ENCODE peak calls at places on chromosomes 16 and 17, in four cellular contexts. One of them, this sample, is unnamed.

GRCh38 chr16:29977063-29977462 is 3.4 kb downstream of the TAOK2 start:
- DNase-seq in fibroblast of the aortic adventitia: no peak
- DNase-seq in KBM-7: no peak
- DNase-seq in stimulated activated CD4-positive, alpha-beta T cell treated with anti-CD3 and anti-CD28 coated beads, Interleukin-12 subunit alpha, Interleukin-12 subunit beta, amount 100 ng/mL, for 24 hours: no peak
- DNase-seq in this sample: no peak

GRCh38 chr16:47175152-47175551 is 31.4 kb upstream of the NETO2 start:
- DNase-seq in fibroblast of the aortic adventitia: no peak
- DNase-seq in KBM-7: no peak
- DNase-seq in stimulated activated CD4-positive, alpha-beta T cell treated with anti-CD3 and anti-CD28 coated beads, Interleukin-12 subunit alpha, Interleukin-12 subunit beta, amount 100 ng/mL, for 24 hours: no peak
- DNase-seq in this sample: no peak

GRCh38 chr16:11560701-11561439 is 25.8 kb downstream of the LITAF start:
- DNase-seq in fibroblast of the aortic adventitia: no peak
- DNase-seq in KBM-7: no peak
- DNase-seq in stimulated activated CD4-positive, alpha-beta T cell treated with anti-CD3 and anti-CD28 coated beads, Interleukin-12 subunit alpha, Interleukin-12 subunit beta, amount 100 ng/mL, for 24 hours: no peak
- DNase-seq in this sample: no peak

GRCh38 chr16:65116818-65117430 is 4.9 kb downstream of the CDH11 start:
- DNase-seq in fibroblast of the aortic adventitia: peak; percentile 40
- DNase-seq in KBM-7: no peak
- DNase-seq in stimulated activated CD4-positive, alpha-beta T cell treated with anti-CD3 and anti-CD28 coated beads, Interleukin-12 subunit alpha, Interleukin-12 subunit beta, amount 100 ng/mL, for 24 hours: no peak
- DNase-seq in this sample: peak; percentile 48

GRCh38 chr17:14304876-14305636 is 4.2 kb downstream of the HS3ST3B1 start:
- DNase-seq in fibroblast of the aortic adventitia: peak; percentile 33
- DNase-seq in KBM-7: no peak
- DNase-seq in stimulated activated CD4-positive, alpha-beta T cell treated with anti-CD3 and anti-CD28 coated beads, Interleukin-12 subunit alpha, Interleukin-12 subunit beta, amount 100 ng/mL, for 24 hours: no peak
- DNase-seq in this sample: no peak

GRCh38 chr17:14149751-14150150 is 80.4 kb downstream of the COX10 start:
- DNase-seq in fibroblast of the aortic adventitia: no peak
- DNase-seq in KBM-7: no peak
- DNase-seq in stimulated activated CD4-positive, alpha-beta T cell treated with anti-CD3 and anti-CD28 coated beads, Interleukin-12 subunit alpha, Interleukin-12 subunit beta, amount 100 ng/mL, for 24 hours: no peak
- DNase-seq in this sample: no peak

GRCh38 chr17:8904686-8905085 is 37.2 kb upstream of the PIK3R6 start:
- DNase-seq in fibroblast of the aortic adventitia: no peak
- DNase-seq in KBM-7: no peak
- DNase-seq in stimulated activated CD4-positive, alpha-beta T cell treated with anti-CD3 and anti-CD28 coated beads, Interleukin-12 subunit alpha, Interleukin-12 subunit beta, amount 100 ng/mL, for 24 hours: no peak
- DNase-seq in this sample: no peak

GRCh38 chr17:45143767-45144198 is 4.5 kb upstream of the HEXIM1 start:
- DNase-seq in fibroblast of the aortic adventitia: peak; percentile 89
- DNase-seq in KBM-7: no peak
- DNase-seq in stimulated activated CD4-positive, alpha-beta T cell treated with anti-CD3 and anti-CD28 coated beads, Interleukin-12 subunit alpha, Interleukin-12 subunit beta, amount 100 ng/mL, for 24 hours: no peak
- DNase-seq in this sample: peak; percentile 91

GRCh38 chr16:83781-84615 is 6.0 kb downstream of the MPG start:
- DNase-seq in fibroblast of the aortic adventitia: peak; percentile 70
- DNase-seq in KBM-7: peak; percentile 41
- DNase-seq in stimulated activated CD4-positive, alpha-beta T cell treated with anti-CD3 and anti-CD28 coated beads, Interleukin-12 subunit alpha, Interleukin-12 subunit beta, amount 100 ng/mL, for 24 hours: no peak
- DNase-seq in this sample: no peak

GRCh38 chr16:30365200-30365599 is 5.1 kb downstream of the TBC1D10B start:
- DNase-seq in fibroblast of the aortic adventitia: no peak
- DNase-seq in KBM-7: no peak
- DNase-seq in stimulated activated CD4-positive, alpha-beta T cell treated with anti-CD3 and anti-CD28 coated beads, Interleukin-12 subunit alpha, Interleukin-12 subunit beta, amount 100 ng/mL, for 24 hours: no peak
- DNase-seq in this sample: no peak

GRCh38 chr17:80261159-80261894 is 675 bp downstream of the RNF213 start:
- DNase-seq in fibroblast of the aortic adventitia: peak; percentile 50
- DNase-seq in KBM-7: peak; percentile 74
- DNase-seq in stimulated activated CD4-positive, alpha-beta T cell treated with anti-CD3 and anti-CD28 coated beads, Interleukin-12 subunit alpha, Interleukin-12 subunit beta, amount 100 ng/mL, for 24 hours: peak; percentile 43
- DNase-seq in this sample: peak; percentile 62

GRCh38 chr17:72336026-72336803 is 215.4 kb downstream of the SOX9 start:
- DNase-seq in fibroblast of the aortic adventitia: no peak
- DNase-seq in KBM-7: no peak
- DNase-seq in stimulated activated CD4-positive, alpha-beta T cell treated with anti-CD3 and anti-CD28 coated beads, Interleukin-12 subunit alpha, Interleukin-12 subunit beta, amount 100 ng/mL, for 24 hours: no peak
- DNase-seq in this sample: no peak

GRCh38 chr16:1638757-1639156 is 26.6 kb downstream of the CRAMP1 start:
- DNase-seq in fibroblast of the aortic adventitia: no peak
- DNase-seq in KBM-7: no peak
- DNase-seq in stimulated activated CD4-positive, alpha-beta T cell treated with anti-CD3 and anti-CD28 coated beads, Interleukin-12 subunit alpha, Interleukin-12 subunit beta, amount 100 ng/mL, for 24 hours: no peak
- DNase-seq in this sample: no peak

GRCh38 chr16:13793788-13794461 is 126.0 kb upstream of the ERCC4 start:
- DNase-seq in fibroblast of the aortic adventitia: no peak
- DNase-seq in KBM-7: no peak
- DNase-seq in stimulated activated CD4-positive, alpha-beta T cell treated with anti-CD3 and anti-CD28 coated beads, Interleukin-12 subunit alpha, Interleukin-12 subunit beta, amount 100 ng/mL, for 24 hours: no peak
- DNase-seq in this sample: no peak

GRCh38 chr17:50274142-50274944 is at the start of gene TMEM92:
- DNase-seq in fibroblast of the aortic adventitia: no peak
- DNase-seq in KBM-7: peak; percentile 84
- DNase-seq in stimulated activated CD4-positive, alpha-beta T cell treated with anti-CD3 and anti-CD28 coated beads, Interleukin-12 subunit alpha, Interleukin-12 subunit beta, amount 100 ng/mL, for 24 hours: no peak
- DNase-seq in this sample: no peak

GRCh38 chr17:66455022-66455547 is 152.7 kb downstream of the PRKCA start:
- DNase-seq in fibroblast of the aortic adventitia: no peak
- DNase-seq in KBM-7: no peak
- DNase-seq in stimulated activated CD4-positive, alpha-beta T cell treated with anti-CD3 and anti-CD28 coated beads, Interleukin-12 subunit alpha, Interleukin-12 subunit beta, amount 100 ng/mL, for 24 hours: no peak
- DNase-seq in this sample: no peak

GRCh38 chr17:73160980-73161630 is 3.7 kb upstream of the SSTR2 start:
- DNase-seq in fibroblast of the aortic adventitia: no peak
- DNase-seq in KBM-7: no peak
- DNase-seq in stimulated activated CD4-positive, alpha-beta T cell treated with anti-CD3 and anti-CD28 coated beads, Interleukin-12 subunit alpha, Interleukin-12 subunit beta, amount 100 ng/mL, for 24 hours: no peak
- DNase-seq in this sample: no peak

GRCh38 chr16:85856054-85856453 is 42.9 kb upstream of the IRF8 start:
- DNase-seq in fibroblast of the aortic adventitia: no peak
- DNase-seq in KBM-7: no peak
- DNase-seq in stimulated activated CD4-positive, alpha-beta T cell treated with anti-CD3 and anti-CD28 coated beads, Interleukin-12 subunit alpha, Interleukin-12 subunit beta, amount 100 ng/mL, for 24 hours: no peak
- DNase-seq in this sample: no peak

GRCh38 chr16:57938936-57939871 is 31.7 kb downstream of the CNGB1 start:
- DNase-seq in fibroblast of the aortic adventitia: peak; percentile 91
- DNase-seq in KBM-7: no peak
- DNase-seq in stimulated activated CD4-positive, alpha-beta T cell treated with anti-CD3 and anti-CD28 coated beads, Interleukin-12 subunit alpha, Interleukin-12 subunit beta, amount 100 ng/mL, for 24 hours: no peak
- DNase-seq in this sample: peak; percentile 89

GRCh38 chr17:1764274-1764673 is 2.4 kb downstream of the SERPINF1 start:
- DNase-seq in fibroblast of the aortic adventitia: peak; percentile 96
- DNase-seq in KBM-7: peak; percentile 82
- DNase-seq in stimulated activated CD4-positive, alpha-beta T cell treated with anti-CD3 and anti-CD28 coated beads, Interleukin-12 subunit alpha, Interleukin-12 subunit beta, amount 100 ng/mL, for 24 hours: peak; percentile 13
- DNase-seq in this sample: peak; percentile 94

GRCh38 chr16:89315791-89316581 is 98.5 kb downstream of the ZNF778 start:
- DNase-seq in fibroblast of the aortic adventitia: peak; percentile 78
- DNase-seq in KBM-7: peak; percentile 81
- DNase-seq in stimulated activated CD4-positive, alpha-beta T cell treated with anti-CD3 and anti-CD28 coated beads, Interleukin-12 subunit alpha, Interleukin-12 subunit beta, amount 100 ng/mL, for 24 hours: peak; percentile 63
- DNase-seq in this sample: peak; percentile 77

GRCh38 chr17:20706752-20707372 is 127.3 kb downstream of the CDRT15L2 start:
- DNase-seq in fibroblast of the aortic adventitia: no peak
- DNase-seq in KBM-7: no peak
- DNase-seq in stimulated activated CD4-positive, alpha-beta T cell treated with anti-CD3 and anti-CD28 coated beads, Interleukin-12 subunit alpha, Interleukin-12 subunit beta, amount 100 ng/mL, for 24 hours: no peak
- DNase-seq in this sample: no peak

GRCh38 chr16:29319726-29320125 is 86.8 kb downstream of the NPIPB11 start:
- DNase-seq in fibroblast of the aortic adventitia: no peak
- DNase-seq in KBM-7: no peak
- DNase-seq in stimulated activated CD4-positive, alpha-beta T cell treated with anti-CD3 and anti-CD28 coated beads, Interleukin-12 subunit alpha, Interleukin-12 subunit beta, amount 100 ng/mL, for 24 hours: no peak
- DNase-seq in this sample: no peak

GRCh38 chr17:82048571-82048971 is 3.0 kb downstream of the RFNG start:
- DNase-seq in fibroblast of the aortic adventitia: no peak
- DNase-seq in KBM-7: no peak
- DNase-seq in stimulated activated CD4-positive, alpha-beta T cell treated with anti-CD3 and anti-CD28 coated beads, Interleukin-12 subunit alpha, Interleukin-12 subunit beta, amount 100 ng/mL, for 24 hours: no peak
- DNase-seq in this sample: no peak

GRCh38 chr16:16171332-16171919 is 51.9 kb downstream of the ABCC6 start:
- DNase-seq in fibroblast of the aortic adventitia: no peak
- DNase-seq in KBM-7: no peak
- DNase-seq in stimulated activated CD4-positive, alpha-beta T cell treated with anti-CD3 and anti-CD28 coated beads, Interleukin-12 subunit alpha, Interleukin-12 subunit beta, amount 100 ng/mL, for 24 hours: no peak
- DNase-seq in this sample: no peak

GRCh38 chr16:48609453-48610023 is 442 bp downstream of the N4BP1 start:
- DNase-seq in fibroblast of the aortic adventitia: peak; percentile 64
- DNase-seq in KBM-7: no peak
- DNase-seq in stimulated activated CD4-positive, alpha-beta T cell treated with anti-CD3 and anti-CD28 coated beads, Interleukin-12 subunit alpha, Interleukin-12 subunit beta, amount 100 ng/mL, for 24 hours: peak; percentile 38
- DNase-seq in this sample: peak; percentile 60

GRCh38 chr17:41610965-41611640 is 1.5 kb downstream of the KRT16 start:
- DNase-seq in fibroblast of the aortic adventitia: no peak
- DNase-seq in KBM-7: no peak
- DNase-seq in stimulated activated CD4-positive, alpha-beta T cell treated with anti-CD3 and anti-CD28 coated beads, Interleukin-12 subunit alpha, Interleukin-12 subunit beta, amount 100 ng/mL, for 24 hours: no peak
- DNase-seq in this sample: no peak

GRCh38 chr16:566475-567361 is at the start of gene NHLRC4:
- DNase-seq in fibroblast of the aortic adventitia: peak; percentile 61
- DNase-seq in KBM-7: peak; percentile 81
- DNase-seq in stimulated activated CD4-positive, alpha-beta T cell treated with anti-CD3 and anti-CD28 coated beads, Interleukin-12 subunit alpha, Interleukin-12 subunit beta, amount 100 ng/mL, for 24 hours: peak; percentile 40
- DNase-seq in this sample: peak; percentile 29

GRCh38 chr17:37488009-37488604 is 1.6 kb upstream of the DUSP14 start:
- DNase-seq in fibroblast of the aortic adventitia: peak; percentile 94
- DNase-seq in KBM-7: peak; percentile 81
- DNase-seq in stimulated activated CD4-positive, alpha-beta T cell treated with anti-CD3 and anti-CD28 coated beads, Interleukin-12 subunit alpha, Interleukin-12 subunit beta, amount 100 ng/mL, for 24 hours: no peak
- DNase-seq in this sample: peak; percentile 98

GRCh38 chr17:75683467-75684041 is 16.4 kb downstream of the SAP30BP start:
- DNase-seq in fibroblast of the aortic adventitia: peak; percentile 59
- DNase-seq in KBM-7: no peak
- DNase-seq in stimulated activated CD4-positive, alpha-beta T cell treated with anti-CD3 and anti-CD28 coated beads, Interleukin-12 subunit alpha, Interleukin-12 subunit beta, amount 100 ng/mL, for 24 hours: no peak
- DNase-seq in this sample: peak; percentile 36

GRCh38 chr16:55655709-55656694 is at the start of gene SLC6A2:
- DNase-seq in fibroblast of the aortic adventitia: no peak
- DNase-seq in KBM-7: no peak
- DNase-seq in stimulated activated CD4-positive, alpha-beta T cell treated with anti-CD3 and anti-CD28 coated beads, Interleukin-12 subunit alpha, Interleukin-12 subunit beta, amount 100 ng/mL, for 24 hours: no peak
- DNase-seq in this sample: no peak

GRCh38 chr16:715448-716249 is 731 bp downstream of the METRN start:
- DNase-seq in fibroblast of the aortic adventitia: no peak
- DNase-seq in KBM-7: peak; percentile 52
- DNase-seq in stimulated activated CD4-positive, alpha-beta T cell treated with anti-CD3 and anti-CD28 coated beads, Interleukin-12 subunit alpha, Interleukin-12 subunit beta, amount 100 ng/mL, for 24 hours: no peak
- DNase-seq in this sample: no peak

GRCh38 chr17:27657620-27658019 is 26.6 kb downstream of the LGALS9 start:
- DNase-seq in fibroblast of the aortic adventitia: peak; percentile 23
- DNase-seq in KBM-7: peak; percentile 24
- DNase-seq in stimulated activated CD4-positive, alpha-beta T cell treated with anti-CD3 and anti-CD28 coated beads, Interleukin-12 subunit alpha, Interleukin-12 subunit beta, amount 100 ng/mL, for 24 hours: no peak
- DNase-seq in this sample: no peak